ENCODE peak calls at places on chromosomes 5 and 9, in seven cellular contexts. R is hepatocyte, Y is WERI-Rb-1, B is GM10248, F is NB4, G is fibroblast of the conjunctiva, V is endothelial cell. Q is an unnamed sample.

GRCh38 chr9:128683340-128684064 is 5.5 kb upstream of the SET start:
- DNase-seq in R (peak; percentile 81), Y (peak; percentile 86), B (peak; percentile 54), F (peak; percentile 77), G (no peak), V (no peak), Q (peak; percentile 55)

GRCh38 chr9:4678679-4679267 is 596 bp upstream of the CDC37L1 start:
- DNase-seq in R (peak; percentile 30), Y (no peak), B (no peak), F (peak; percentile 78), G (no peak), V (peak; percentile 22), Q (peak; percentile 53)

GRCh38 chr5:165310031-165310430 is 1804.6 kb downstream of the MAT2B start:
- DNase-seq in R (no peak), Y (no peak), B (no peak), F (no peak), G (no peak), V (no peak), Q (no peak)

GRCh38 chr9:128921881-128922763 is 1.3 kb downstream of the PHYHD1 start:
- DNase-seq in R (peak; percentile 80), Y (peak; percentile 99), B (peak; percentile 58), F (no peak), G (peak; percentile 43), V (peak; percentile 70), Q (no peak)

GRCh38 chr9:128304971-128305288 is 17.3 kb downstream of the TRUB2 start:
- DNase-seq in R (no peak), Y (peak; percentile 95), B (no peak), F (no peak), G (no peak), V (no peak), Q (no peak)

GRCh38 chr9:89815903-89816573 is 211.2 kb downstream of the GADD45G start:
- DNase-seq in R (no peak), Y (no peak), B (peak; percentile 87), F (no peak), G (no peak), V (no peak), Q (no peak)

GRCh38 chr5:120600639-120601038 is 136.5 kb downstream of the PRR16 start:
- DNase-seq in R (no peak), Y (no peak), B (no peak), F (no peak), G (no peak), V (no peak), Q (no peak)

GRCh38 chr9:91978739-91979414 is 28.8 kb upstream of the ROR2 start:
- DNase-seq in R (peak; percentile 43), Y (peak; percentile 65), B (no peak), F (peak; percentile 60), G (peak; percentile 21), V (peak; percentile 51), Q (no peak)

GRCh38 chr5:10594591-10595210 is 30.8 kb downstream of the ANKRD33B start:
- DNase-seq in R (no peak), Y (no peak), B (no peak), F (no peak), G (no peak), V (no peak), Q (no peak)

GRCh38 chr5:157607371-157608161 is 32.0 kb upstream of the ADAM19 start:
- DNase-seq in R (peak; percentile 32), Y (no peak), B (no peak), F (no peak), G (no peak), V (no peak), Q (peak; percentile 39)

GRCh38 chr5:155826947-155827815 is 499.8 kb upstream of the SGCD start:
- DNase-seq in R (no peak), Y (no peak), B (no peak), F (no peak), G (no peak), V (no peak), Q (no peak)

GRCh38 chr9:107749787-107750444 is 260.3 kb upstream of the KLF4 start:
- DNase-seq in R (peak; percentile 62), Y (no peak), B (no peak), F (peak; percentile 65), G (peak; percentile 95), V (no peak), Q (no peak)

Q was measured in stimulated activated naive CD8-positive, alpha-beta T cell treated with anti-CD3 and anti-CD28 coated beads, Interleukin-15, amount 100 ng/mL, for 72 hours.